ENCODE peak calls at places on chromosomes 7 and 10, in five cellular contexts. One of them, this sample, is unnamed.

GRCh38 chr7:12222889-12223579 is 11.9 kb downstream of the TMEM106B start:
- DNase-seq in left ventricle myocardium superior: no peak
- DNase-seq in activated CD8-positive, alpha-beta memory T cell treated with anti-CD3 and anti-CD28 coated beads for 48 hours: no peak
- DNase-seq in G401: no peak
- DNase-seq in EL: no peak
- DNase-seq in this sample: no peak

GRCh38 chr10:1130995-1131790 is 75.0 kb downstream of the WDR37 start:
- DNase-seq in left ventricle myocardium superior: no peak
- DNase-seq in activated CD8-positive, alpha-beta memory T cell treated with anti-CD3 and anti-CD28 coated beads for 48 hours: no peak
- DNase-seq in G401: no peak
- DNase-seq in EL: no peak
- DNase-seq in this sample: no peak

GRCh38 chr10:16847644-16848043 is 30.4 kb upstream of the RSU1 start:
- DNase-seq in left ventricle myocardium superior: no peak
- DNase-seq in activated CD8-positive, alpha-beta memory T cell treated with anti-CD3 and anti-CD28 coated beads for 48 hours: no peak
- DNase-seq in G401: no peak
- DNase-seq in EL: no peak
- DNase-seq in this sample: no peak

GRCh38 chr7:103851357-103851756 is 138.1 kb downstream of the RELN start:
- DNase-seq in left ventricle myocardium superior: no peak
- DNase-seq in activated CD8-positive, alpha-beta memory T cell treated with anti-CD3 and anti-CD28 coated beads for 48 hours: no peak
- DNase-seq in G401: no peak
- DNase-seq in EL: peak
- DNase-seq in this sample: no peak

GRCh38 chr7:36474283-36475010 is 84.8 kb downstream of the ANLN start:
- DNase-seq in left ventricle myocardium superior: no peak
- DNase-seq in activated CD8-positive, alpha-beta memory T cell treated with anti-CD3 and anti-CD28 coated beads for 48 hours: no peak
- DNase-seq in G401: no peak
- DNase-seq in EL: peak
- DNase-seq in this sample: peak

GRCh38 chr10:113806503-113806902 is 47.4 kb downstream of the DCLRE1A start:
- DNase-seq in left ventricle myocardium superior: no peak
- DNase-seq in activated CD8-positive, alpha-beta memory T cell treated with anti-CD3 and anti-CD28 coated beads for 48 hours: no peak
- DNase-seq in G401: no peak
- DNase-seq in EL: no peak
- DNase-seq in this sample: no peak

GRCh38 chr7:74449809-74450397 is 3.8 kb upstream of the GTF2IRD1 start:
- DNase-seq in left ventricle myocardium superior: peak
- DNase-seq in activated CD8-positive, alpha-beta memory T cell treated with anti-CD3 and anti-CD28 coated beads for 48 hours: peak
- DNase-seq in G401: peak
- DNase-seq in EL: peak
- DNase-seq in this sample: peak

GRCh38 chr10:11210211-11210922 is 192.7 kb downstream of the CELF2 start:
- DNase-seq in left ventricle myocardium superior: peak
- DNase-seq in activated CD8-positive, alpha-beta memory T cell treated with anti-CD3 and anti-CD28 coated beads for 48 hours: no peak
- DNase-seq in G401: no peak
- DNase-seq in EL: no peak
- DNase-seq in this sample: no peak

GRCh38 chr10:77393821-77394501 is 243.6 kb downstream of the KCNMA1 start:
- DNase-seq in left ventricle myocardium superior: no peak
- DNase-seq in activated CD8-positive, alpha-beta memory T cell treated with anti-CD3 and anti-CD28 coated beads for 48 hours: no peak
- DNase-seq in G401: no peak
- DNase-seq in EL: no peak
- DNase-seq in this sample: no peak

GRCh38 chr7:149854611-149855367 is 16.6 kb downstream of the ZNF862 start:
- DNase-seq in left ventricle myocardium superior: peak
- DNase-seq in activated CD8-positive, alpha-beta memory T cell treated with anti-CD3 and anti-CD28 coated beads for 48 hours: no peak
- DNase-seq in G401: peak
- DNase-seq in EL: peak
- DNase-seq in this sample: peak

GRCh38 chr10:52653510-52653909 is 119.1 kb downstream of the MBL2 start:
- DNase-seq in left ventricle myocardium superior: peak
- DNase-seq in activated CD8-positive, alpha-beta memory T cell treated with anti-CD3 and anti-CD28 coated beads for 48 hours: no peak
- DNase-seq in G401: peak
- DNase-seq in EL: no peak
- DNase-seq in this sample: no peak

GRCh38 chr7:125506331-125506730 is 576.7 kb upstream of the POT1 start:
- DNase-seq in left ventricle myocardium superior: no peak
- DNase-seq in activated CD8-positive, alpha-beta memory T cell treated with anti-CD3 and anti-CD28 coated beads for 48 hours: no peak
- DNase-seq in G401: no peak
- DNase-seq in EL: no peak
- DNase-seq in this sample: no peak

GRCh38 chr7:39735903-39736302 is 112.5 kb downstream of the RALA start:
- DNase-seq in left ventricle myocardium superior: no peak
- DNase-seq in activated CD8-positive, alpha-beta memory T cell treated with anti-CD3 and anti-CD28 coated beads for 48 hours: no peak
- DNase-seq in G401: no peak
- DNase-seq in EL: peak
- DNase-seq in this sample: peak

GRCh38 chr7:145692237-145692950 is 424.2 kb upstream of the CNTNAP2 start:
- DNase-seq in left ventricle myocardium superior: peak
- DNase-seq in activated CD8-positive, alpha-beta memory T cell treated with anti-CD3 and anti-CD28 coated beads for 48 hours: no peak
- DNase-seq in G401: no peak
- DNase-seq in EL: no peak
- DNase-seq in this sample: no peak

GRCh38 chr7:105323366-105323765 is 65.4 kb downstream of the SRPK2 start:
- DNase-seq in left ventricle myocardium superior: no peak
- DNase-seq in activated CD8-positive, alpha-beta memory T cell treated with anti-CD3 and anti-CD28 coated beads for 48 hours: no peak
- DNase-seq in G401: no peak
- DNase-seq in EL: no peak
- DNase-seq in this sample: no peak

GRCh38 chr10:125166658-125167057 is 6.3 kb upstream of the CTBP2 start:
- DNase-seq in left ventricle myocardium superior: no peak
- DNase-seq in activated CD8-positive, alpha-beta memory T cell treated with anti-CD3 and anti-CD28 coated beads for 48 hours: no peak
- DNase-seq in G401: no peak
- DNase-seq in EL: no peak
- DNase-seq in this sample: no peak

GRCh38 chr10:71845410-71846406 is 5.3 kb downstream of the PSAP start:
- DNase-seq in left ventricle myocardium superior: no peak
- DNase-seq in activated CD8-positive, alpha-beta memory T cell treated with anti-CD3 and anti-CD28 coated beads for 48 hours: no peak
- DNase-seq in G401: peak
- DNase-seq in EL: no peak
- DNase-seq in this sample: peak

GRCh38 chr10:50541317-50541716 is 82.4 kb downstream of the SGMS1 start:
- DNase-seq in left ventricle myocardium superior: no peak
- DNase-seq in activated CD8-positive, alpha-beta memory T cell treated with anti-CD3 and anti-CD28 coated beads for 48 hours: no peak
- DNase-seq in G401: no peak
- DNase-seq in EL: no peak
- DNase-seq in this sample: no peak

GRCh38 chr7:81583882-81584533 is 185.8 kb downstream of the HGF start:
- DNase-seq in left ventricle myocardium superior: no peak
- DNase-seq in activated CD8-positive, alpha-beta memory T cell treated with anti-CD3 and anti-CD28 coated beads for 48 hours: no peak
- DNase-seq in G401: no peak
- DNase-seq in EL: peak
- DNase-seq in this sample: peak

GRCh38 chr10:1109795-1110673 is 53.8 kb downstream of the WDR37 start:
- DNase-seq in left ventricle myocardium superior: no peak
- DNase-seq in activated CD8-positive, alpha-beta memory T cell treated with anti-CD3 and anti-CD28 coated beads for 48 hours: peak
- DNase-seq in G401: peak
- DNase-seq in EL: peak
- DNase-seq in this sample: peak

GRCh38 chr7:81680120-81680519 is 89.7 kb downstream of the HGF start:
- DNase-seq in left ventricle myocardium superior: no peak
- DNase-seq in activated CD8-positive, alpha-beta memory T cell treated with anti-CD3 and anti-CD28 coated beads for 48 hours: no peak
- DNase-seq in G401: no peak
- DNase-seq in EL: no peak
- DNase-seq in this sample: no peak

GRCh38 chr7:112654322-112655216 is 135.6 kb downstream of the TMEM168 start:
- DNase-seq in left ventricle myocardium superior: no peak
- DNase-seq in activated CD8-positive, alpha-beta memory T cell treated with anti-CD3 and anti-CD28 coated beads for 48 hours: no peak
- DNase-seq in G401: no peak
- DNase-seq in EL: peak
- DNase-seq in this sample: peak

GRCh38 chr10:3412071-3412582 is 239.5 kb upstream of the PITRM1 start:
- DNase-seq in left ventricle myocardium superior: no peak
- DNase-seq in activated CD8-positive, alpha-beta memory T cell treated with anti-CD3 and anti-CD28 coated beads for 48 hours: no peak
- DNase-seq in G401: no peak
- DNase-seq in EL: no peak
- DNase-seq in this sample: no peak

This sample was measured in NCI-H226.